ENCODE peak calls at places on chromosomes 4 and X, in six cellular contexts. One of them, this sample, is unnamed.

GRCh38 chr4:41072021-41072777 is 142.1 kb downstream of the APBB2 start:
- DNase-seq in NB4: no peak
- DNase-seq in ovary: no peak
- DNase-seq in IMR-90: no peak
- DNase-seq in Peyer's patch: no peak
- DNase-seq in A549: no peak
- DNase-seq in this sample: no peak

GRCh38 chrX:105823092-105823454 is 734 bp downstream of the NRK start:
- DNase-seq in Peyer's patch: no peak
- DNase-seq in A549: no peak
- DNase-seq in ovary: no peak
- DNase-seq in NB4: no peak
- DNase-seq in IMR-90: no peak
- DNase-seq in this sample: no peak

GRCh38 chr4:106038908-106039307 is 143.6 kb downstream of the NPNT start:
- DNase-seq in ovary: no peak
- DNase-seq in A549: no peak
- DNase-seq in IMR-90: no peak
- DNase-seq in Peyer's patch: no peak
- DNase-seq in NB4: no peak
- DNase-seq in this sample: no peak

GRCh38 chr4:158729716-158730559 is 6.7 kb upstream of the PPID start:
- DNase-seq in A549: peak; percentile 60
- DNase-seq in NB4: peak; percentile 53
- DNase-seq in Peyer's patch: peak; percentile 53
- DNase-seq in ovary: peak; percentile 52
- DNase-seq in IMR-90: peak; percentile 75
- DNase-seq in this sample: peak; percentile 90

GRCh38 chrX:79080131-79080530 is 64.4 kb upstream of the GPR174 start:
- DNase-seq in IMR-90: no peak
- DNase-seq in Peyer's patch: no peak
- DNase-seq in A549: no peak
- DNase-seq in ovary: no peak
- DNase-seq in NB4: no peak
- DNase-seq in this sample: no peak

GRCh38 chr4:147754037-147754445 is 22.2 kb downstream of the ARHGAP10 start:
- DNase-seq in ovary: no peak
- DNase-seq in NB4: no peak
- DNase-seq in IMR-90: peak; percentile 95
- DNase-seq in Peyer's patch: no peak
- DNase-seq in A549: peak; percentile 41
- DNase-seq in this sample: no peak

GRCh38 chrX:152038798-152039197 is 64.3 kb upstream of the GABRE start:
- DNase-seq in Peyer's patch: no peak
- DNase-seq in NB4: no peak
- DNase-seq in ovary: no peak
- DNase-seq in A549: no peak
- DNase-seq in IMR-90: no peak
- DNase-seq in this sample: no peak

GRCh38 chr4:105461221-105462041 is 12.4 kb downstream of the PPA2 start:
- DNase-seq in ovary: no peak
- DNase-seq in IMR-90: no peak
- DNase-seq in NB4: peak; percentile 94
- DNase-seq in A549: no peak
- DNase-seq in Peyer's patch: no peak
- DNase-seq in this sample: no peak

GRCh38 chr4:108454227-108454626 is 166.1 kb upstream of the RPL34 start:
- DNase-seq in NB4: no peak
- DNase-seq in A549: no peak
- DNase-seq in ovary: no peak
- DNase-seq in Peyer's patch: no peak
- DNase-seq in IMR-90: no peak
- DNase-seq in this sample: no peak

GRCh38 chr4:3111461-3111860 is 37.0 kb downstream of the HTT start:
- DNase-seq in ovary: no peak
- DNase-seq in A549: no peak
- DNase-seq in NB4: no peak
- DNase-seq in IMR-90: peak; percentile 82
- DNase-seq in Peyer's patch: no peak
- DNase-seq in this sample: no peak

GRCh38 chr4:17283251-17283650 is 228.6 kb downstream of the QDPR start:
- DNase-seq in Peyer's patch: no peak
- DNase-seq in ovary: no peak
- DNase-seq in NB4: no peak
- DNase-seq in IMR-90: no peak
- DNase-seq in A549: no peak
- DNase-seq in this sample: no peak

GRCh38 chr4:153318696-153319320 is 25.7 kb upstream of the MND1 start:
- DNase-seq in IMR-90: peak; percentile 54
- DNase-seq in ovary: peak; percentile 37
- DNase-seq in Peyer's patch: no peak
- DNase-seq in NB4: peak; percentile 57
- DNase-seq in A549: peak; percentile 30
- DNase-seq in this sample: no peak

GRCh38 chr4:74365761-74366160 is 816 bp downstream of the EREG start:
- DNase-seq in ovary: no peak
- DNase-seq in A549: no peak
- DNase-seq in NB4: no peak
- DNase-seq in IMR-90: no peak
- DNase-seq in Peyer's patch: peak; percentile 62
- DNase-seq in this sample: no peak

GRCh38 chr4:169150806-169151205 is 120.0 kb downstream of the SH3RF1 start:
- DNase-seq in NB4: no peak
- DNase-seq in A549: no peak
- DNase-seq in IMR-90: peak; percentile 56
- DNase-seq in Peyer's patch: no peak
- DNase-seq in ovary: no peak
- DNase-seq in this sample: no peak

GRCh38 chr4:38889143-38889542 is 21.5 kb downstream of the FAM114A1 start:
- DNase-seq in ovary: no peak
- DNase-seq in IMR-90: peak; percentile 87
- DNase-seq in Peyer's patch: no peak
- DNase-seq in NB4: peak; percentile 37
- DNase-seq in A549: peak; percentile 16
- DNase-seq in this sample: no peak

GRCh38 chr4:16942491-16942890 is 44.0 kb upstream of the LDB2 start:
- DNase-seq in ovary: no peak
- DNase-seq in IMR-90: no peak
- DNase-seq in NB4: no peak
- DNase-seq in Peyer's patch: no peak
- DNase-seq in A549: no peak
- DNase-seq in this sample: no peak

GRCh38 chr4:42331914-42332368 is 65.3 kb upstream of the SHISA3 start:
- DNase-seq in ovary: no peak
- DNase-seq in A549: peak; percentile 32
- DNase-seq in Peyer's patch: no peak
- DNase-seq in IMR-90: peak; percentile 56
- DNase-seq in NB4: no peak
- DNase-seq in this sample: no peak

GRCh38 chrX:66634272-66634671 is 4.6 kb downstream of the EDA2R start:
- DNase-seq in ovary: no peak
- DNase-seq in A549: no peak
- DNase-seq in Peyer's patch: no peak
- DNase-seq in NB4: no peak
- DNase-seq in IMR-90: peak; percentile 6
- DNase-seq in this sample: no peak

GRCh38 chr4:173073939-173074500 is 94.6 kb upstream of the GALNT7 start:
- DNase-seq in ovary: no peak
- DNase-seq in NB4: no peak
- DNase-seq in A549: no peak
- DNase-seq in IMR-90: no peak
- DNase-seq in Peyer's patch: no peak
- DNase-seq in this sample: no peak

GRCh38 chr4:123120473-123120872 is 198.1 kb upstream of the NUDT6 start:
- DNase-seq in ovary: no peak
- DNase-seq in NB4: no peak
- DNase-seq in A549: peak; percentile 10
- DNase-seq in Peyer's patch: no peak
- DNase-seq in IMR-90: peak; percentile 86
- DNase-seq in this sample: no peak

GRCh38 chrX:129665916-129666644 is 11.3 kb upstream of the APLN start:
- DNase-seq in A549: peak; percentile 67
- DNase-seq in ovary: no peak
- DNase-seq in Peyer's patch: no peak
- DNase-seq in IMR-90: peak; percentile 75
- DNase-seq in NB4: no peak
- DNase-seq in this sample: no peak

GRCh38 chr4:76867377-76867776 is 30.6 kb downstream of the SOWAHB start:
- DNase-seq in ovary: no peak
- DNase-seq in A549: no peak
- DNase-seq in Peyer's patch: no peak
- DNase-seq in IMR-90: no peak
- DNase-seq in NB4: no peak
- DNase-seq in this sample: no peak

GRCh38 chr4:156638332-156638731 is 333.3 kb downstream of the PDGFC start:
- DNase-seq in IMR-90: peak; percentile 53
- DNase-seq in Peyer's patch: no peak
- DNase-seq in ovary: no peak
- DNase-seq in A549: no peak
- DNase-seq in NB4: no peak
- DNase-seq in this sample: no peak

GRCh38 chr4:25908491-25908901 is 5.5 kb upstream of the SMIM20 start:
- DNase-seq in NB4: no peak
- DNase-seq in ovary: no peak
- DNase-seq in Peyer's patch: no peak
- DNase-seq in A549: peak; percentile 39
- DNase-seq in IMR-90: peak; percentile 99
- DNase-seq in this sample: no peak

GRCh38 chrX:19579485-19579884 is 64.2 kb upstream of the MAP3K15 start:
- DNase-seq in NB4: no peak
- DNase-seq in A549: no peak
- DNase-seq in IMR-90: peak; percentile 75
- DNase-seq in ovary: no peak
- DNase-seq in Peyer's patch: no peak
- DNase-seq in this sample: no peak

GRCh38 chr4:14912426-14912825 is 89.9 kb upstream of the CPEB2 start:
- DNase-seq in Peyer's patch: no peak
- DNase-seq in NB4: no peak
- DNase-seq in A549: no peak
- DNase-seq in ovary: no peak
- DNase-seq in IMR-90: no peak
- DNase-seq in this sample: no peak

GRCh38 chrX:48737213-48737938 is 24.2 kb upstream of the GLOD5 start:
- DNase-seq in Peyer's patch: peak; percentile 87
- DNase-seq in ovary: peak; percentile 89
- DNase-seq in NB4: peak; percentile 98
- DNase-seq in IMR-90: peak; percentile 97
- DNase-seq in A549: peak; percentile 99
- DNase-seq in this sample: peak; percentile 89
- TF ChIP-seq POLR2A in Peyer's patch: peak; percentile 67
- TF ChIP-seq POLR2A in ovary: peak; percentile 53
- TF ChIP-seq POLR2A in NB4: peak; percentile 60
- TF ChIP-seq POLR2A in IMR-90: peak; percentile 50
- TF ChIP-seq POLR2A in A549: peak; percentile 37
- TF ChIP-seq POLR2A in this sample: no peak

DNA sequence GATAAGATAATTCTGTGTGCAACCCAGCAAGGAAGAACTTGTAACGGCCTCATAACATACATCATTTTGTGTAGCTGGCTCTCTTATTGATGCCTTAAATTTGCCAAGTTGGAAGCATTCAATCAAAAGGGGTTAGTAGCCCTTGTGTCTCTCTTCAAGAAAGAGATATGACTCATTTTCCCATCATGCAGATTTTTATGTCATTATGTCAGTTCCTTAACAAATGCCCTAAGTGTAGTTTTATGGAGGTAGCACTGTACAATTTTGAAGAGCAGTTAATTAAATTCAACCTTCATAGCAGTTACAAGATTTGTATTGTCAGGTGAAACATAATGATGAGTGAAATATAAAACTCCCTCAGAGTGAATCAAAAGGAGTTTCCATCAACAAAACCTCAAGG is 215.6 kb downstream of the GRIA3 start:
- DNase-seq in IMR-90: no peak
- DNase-seq in A549: no peak
- DNase-seq in Peyer's patch: no peak
- DNase-seq in NB4: no peak
- DNase-seq in ovary: no peak
- DNase-seq in this sample: no peak
- H3K4me3 ChIP-seq in IMR-90: no peak overlapping the region
- H3K4me3 ChIP-seq in A549: no peak overlapping the region
- H3K4me3 ChIP-seq in Peyer's patch: no peak overlapping the region
- H3K4me3 ChIP-seq in NB4: no peak overlapping the region
- H3K4me3 ChIP-seq in ovary: no peak overlapping the region
- H3K4me3 ChIP-seq in this sample: no peak overlapping the region

DNA sequence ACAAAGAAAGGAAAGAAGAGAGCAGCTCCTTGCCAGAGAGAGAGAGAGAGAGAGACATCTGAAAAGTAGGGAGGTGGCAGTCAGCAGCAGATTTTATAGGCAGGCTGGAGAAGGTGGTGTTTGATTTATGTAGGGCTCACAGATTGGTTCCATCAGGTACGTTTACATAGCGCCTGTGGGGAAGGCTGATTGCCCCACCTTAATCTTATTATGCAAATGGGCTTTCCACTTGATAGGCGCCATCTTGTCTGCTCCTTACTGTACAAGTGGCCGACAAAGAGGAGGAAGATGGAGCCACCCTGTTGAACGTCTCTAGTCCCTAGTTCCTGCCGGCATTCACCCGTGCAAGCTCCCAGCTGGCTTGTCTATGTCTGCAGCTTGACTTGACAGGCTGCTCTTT is 49.1 kb upstream of the DHRSX start:
- DNase-seq in ovary: no peak
- DNase-seq in NB4: no peak
- DNase-seq in A549: no peak
- DNase-seq in IMR-90: no peak
- DNase-seq in Peyer's patch: no peak
- DNase-seq in this sample: no peak
- TF ChIP-seq POLR2A in ovary: no peak
- TF ChIP-seq POLR2A in NB4: no peak
- TF ChIP-seq POLR2A in A549: no peak
- TF ChIP-seq POLR2A in IMR-90: no peak
- TF ChIP-seq POLR2A in Peyer's patch: no peak
- TF ChIP-seq POLR2A in this sample: no peak

GRCh38 chr4:182939680-182940079 is 22.5 kb upstream of the DCTD start:
- DNase-seq in IMR-90: no peak
- DNase-seq in A549: no peak
- DNase-seq in Peyer's patch: no peak
- DNase-seq in ovary: no peak
- DNase-seq in NB4: no peak
- DNase-seq in this sample: no peak

GRCh38 chr4:182944484-182945227 is 27.5 kb upstream of the DCTD start:
- DNase-seq in Peyer's patch: no peak
- DNase-seq in NB4: no peak
- DNase-seq in IMR-90: no peak
- DNase-seq in A549: no peak
- DNase-seq in ovary: no peak
- DNase-seq in this sample: no peak
- H3K4me3 ChIP-seq in Peyer's patch: no peak overlapping the region
- H3K4me3 ChIP-seq in NB4: no peak overlapping the region
- H3K4me3 ChIP-seq in IMR-90: no peak overlapping the region
- H3K4me3 ChIP-seq in A549: no peak overlapping the region
- H3K4me3 ChIP-seq in ovary: no peak overlapping the region
- H3K4me3 ChIP-seq in this sample: no peak overlapping the region

DNA sequence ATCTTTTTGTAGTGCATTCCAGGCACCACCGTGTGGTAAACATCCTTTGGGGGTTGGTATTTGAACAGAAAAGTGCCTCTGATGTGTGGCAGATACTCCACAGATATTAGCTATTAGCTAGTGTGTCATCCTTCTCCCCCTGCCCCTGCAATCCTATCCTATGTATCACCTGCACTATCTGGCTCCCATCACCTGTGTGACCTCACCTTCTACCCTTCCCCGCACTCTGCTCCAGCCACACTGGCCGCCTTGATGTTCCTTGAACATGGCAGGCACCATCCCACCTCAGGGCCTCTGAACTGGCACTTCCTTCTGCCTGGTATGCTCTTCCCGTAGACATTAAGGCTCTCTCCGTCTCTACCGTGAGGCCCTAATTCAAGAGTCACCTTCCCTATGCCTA is 3.7 kb downstream of the ELK1 start:
- DNase-seq in Peyer's patch: no peak
- DNase-seq in A549: no peak
- DNase-seq in NB4: no peak
- DNase-seq in ovary: no peak
- DNase-seq in IMR-90: no peak
- DNase-seq in this sample: no peak
- TF ChIP-seq POLR2A in Peyer's patch: no peak
- TF ChIP-seq POLR2A in A549: no peak
- TF ChIP-seq POLR2A in NB4: no peak
- TF ChIP-seq POLR2A in ovary: no peak
- TF ChIP-seq POLR2A in IMR-90: no peak
- TF ChIP-seq POLR2A in this sample: no peak

This sample was measured in lower leg skin.